ENCODE peak calls at places on chromosome 5, in five cellular contexts. Z, Q, J, O and X are unnamed samples.

GRCh38 chr5:141617682-141618029 is 1.1 kb downstream of the DIAPH1 start:
- DNase-seq in Z (no peak), Q (no peak), J (no peak), O (no peak), X (peak)

GRCh38 chr5:139745800-139746690 is 49.6 kb upstream of the PSD2 start:
- DNase-seq in Z (peak), Q (peak), J (peak), O (peak), X (peak)

GRCh38 chr5:164013077-164013670 is 507.8 kb downstream of the MAT2B start:
- DNase-seq in Z (peak), Q (peak), J (peak), O (peak), X (peak)

GRCh38 chr5:108193021-108193795 is 188.7 kb downstream of the FBXL17 start:
- DNase-seq in Z (peak), Q (peak), J (peak), O (no peak), X (peak)

GRCh38 chr5:175353876-175354275 is 90.1 kb downstream of the DRD1 start:
- DNase-seq in Z (no peak), Q (no peak), J (no peak), O (no peak), X (no peak)

GRCh38 chr5:171648279-171648774 is 137.3 kb upstream of the SMIM23 start:
- DNase-seq in Z (no peak), Q (no peak), J (no peak), O (no peak), X (no peak)

GRCh38 chr5:109455598-109456096 is 45.9 kb upstream of the PJA2 start:
- DNase-seq in Z (peak), Q (peak), J (peak), O (peak), X (peak)

GRCh38 chr5:125232779-125233230 is 486.4 kb upstream of the ZNF608 start:
- DNase-seq in Z (peak), Q (no peak), J (peak), O (no peak), X (peak)

GRCh38 chr5:93831449-93831848 is 90.0 kb upstream of the POU5F2 start:
- DNase-seq in Z (peak), Q (peak), J (peak), O (no peak), X (peak)

GRCh38 chr5:15013654-15014463 is 142.3 kb upstream of the ANKH start:
- DNase-seq in Z (peak), Q (peak), J (peak), O (peak), X (peak)

GRCh38 chr5:42400474-42400873 is 22.8 kb upstream of the GHR start:
- DNase-seq in Z (no peak), Q (no peak), J (no peak), O (no peak), X (no peak)

GRCh38 chr5:168312606-168313297 is 21.3 kb downstream of the WWC1 start:
- DNase-seq in Z (no peak), Q (no peak), J (no peak), O (no peak), X (no peak)

GRCh38 chr5:178373711-178374110 is 141.1 kb upstream of the PHYKPL start:
- DNase-seq in Z (no peak), Q (no peak), J (no peak), O (no peak), X (no peak)

GRCh38 chr5:92580814-92581213 is 1000.2 kb downstream of the NR2F1-AS1 start:
- DNase-seq in Z (no peak), Q (no peak), J (no peak), O (no peak), X (no peak)

GRCh38 chr5:86880785-86881492 is 263.2 kb downstream of the COX7C start:
- DNase-seq in Z (peak), Q (peak), J (peak), O (peak), X (peak)

GRCh38 chr5:140011297-140011802 is 31.7 kb downstream of the NRG2 start:
- DNase-seq in Z (no peak), Q (peak), J (no peak), O (no peak), X (no peak)

GRCh38 chr5:172173771-172174170 is 14.3 kb downstream of the STK10 start:
- DNase-seq in Z (peak), Q (no peak), J (peak), O (no peak), X (peak)

GRCh38 chr5:177086918-177087706 is 397 bp downstream of the FGFR4 start:
- DNase-seq in Z (no peak), Q (peak), J (no peak), O (peak), X (peak)

GRCh38 chr5:179240561-179240960 is 104.7 kb downstream of the ADAMTS2 start:
- DNase-seq in Z (no peak), Q (no peak), J (no peak), O (no peak), X (no peak)

GRCh38 chr5:31626604-31627234 is 12.2 kb upstream of the PDZD2 start:
- DNase-seq in Z (no peak), Q (no peak), J (no peak), O (no peak), X (no peak)

GRCh38 chr5:962386-962785 is 46.2 kb upstream of the NKD2 start:
- DNase-seq in Z (no peak), Q (no peak), J (no peak), O (no peak), X (no peak)

GRCh38 chr5:43615445-43616184 is 12.6 kb downstream of the NNT start:
- DNase-seq in Z (no peak), Q (no peak), J (no peak), O (no peak), X (no peak)

GRCh38 chr5:74206571-74207550 is 433.7 kb downstream of the ENC1 start:
- DNase-seq in Z (peak), Q (no peak), J (peak), O (no peak), X (peak)

DNA sequence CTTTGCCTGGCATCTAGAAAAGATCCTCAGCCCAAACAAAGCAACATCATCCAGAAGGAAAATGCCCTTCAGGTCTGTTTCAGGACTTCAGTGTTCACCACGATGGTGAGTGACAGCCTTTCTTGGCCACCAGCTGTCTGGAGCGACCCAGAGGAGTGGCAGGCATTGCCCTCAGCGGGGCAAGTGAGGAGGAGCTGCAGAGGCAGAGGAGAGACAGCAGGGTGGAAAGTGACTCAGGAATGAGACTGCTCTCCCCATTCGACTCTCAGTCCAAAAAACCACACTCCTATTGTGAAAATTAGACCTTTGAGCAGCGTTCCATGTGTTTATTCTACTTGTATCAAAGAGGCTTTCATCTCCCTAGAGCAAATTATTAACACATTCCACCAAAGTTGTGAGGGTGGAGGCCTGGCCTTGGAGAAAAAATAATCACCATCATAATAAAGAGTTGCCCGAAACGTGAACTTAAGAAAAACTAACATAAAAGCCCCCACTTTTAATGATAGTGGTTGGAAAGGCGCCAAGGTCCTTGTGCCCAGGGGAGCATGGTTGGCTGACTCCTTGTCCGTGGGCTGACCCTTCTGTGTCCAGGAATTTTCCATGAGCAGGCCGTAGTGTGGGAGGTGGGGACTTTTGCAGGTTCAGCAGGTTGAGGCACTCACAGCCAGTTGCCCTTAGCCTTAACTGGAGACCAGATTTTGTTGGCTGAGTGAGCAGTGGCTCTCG is 125.7 kb upstream of the ANKRD55 start:
- DNase-seq in Z (peak), Q (peak), J (no peak), O (peak), X (peak)
- TF ChIP-seq CTCF in Z (no peak), Q (no peak), J (no peak), O (no peak), X (peak)

DNA sequence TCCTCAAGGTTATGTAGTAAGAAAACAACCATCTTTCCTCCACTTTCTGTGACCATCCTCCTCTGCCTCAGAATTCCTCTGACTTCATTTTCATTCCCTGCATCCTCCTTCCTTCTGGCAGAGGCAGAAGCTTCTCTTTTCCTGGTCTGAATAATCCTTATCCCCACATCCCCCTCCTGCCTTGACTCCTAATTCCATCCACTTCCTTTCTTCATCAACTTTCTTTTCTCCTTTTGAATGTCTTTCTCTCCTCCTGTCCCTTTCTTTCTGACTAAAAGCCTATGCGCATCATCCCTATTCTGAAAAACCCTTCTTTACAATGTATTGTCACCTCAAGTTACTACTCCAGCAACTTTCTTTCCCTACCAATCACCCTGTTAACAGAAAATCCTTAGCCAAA is 79.0 kb downstream of the CDO1 start:
- DNase-seq in Z (no peak), Q (no peak), J (no peak), O (no peak), X (no peak)
- H3K4me3 ChIP-seq in Z (no peak), Q (no peak), J (no peak), O (no peak), X (no peak)

DNA sequence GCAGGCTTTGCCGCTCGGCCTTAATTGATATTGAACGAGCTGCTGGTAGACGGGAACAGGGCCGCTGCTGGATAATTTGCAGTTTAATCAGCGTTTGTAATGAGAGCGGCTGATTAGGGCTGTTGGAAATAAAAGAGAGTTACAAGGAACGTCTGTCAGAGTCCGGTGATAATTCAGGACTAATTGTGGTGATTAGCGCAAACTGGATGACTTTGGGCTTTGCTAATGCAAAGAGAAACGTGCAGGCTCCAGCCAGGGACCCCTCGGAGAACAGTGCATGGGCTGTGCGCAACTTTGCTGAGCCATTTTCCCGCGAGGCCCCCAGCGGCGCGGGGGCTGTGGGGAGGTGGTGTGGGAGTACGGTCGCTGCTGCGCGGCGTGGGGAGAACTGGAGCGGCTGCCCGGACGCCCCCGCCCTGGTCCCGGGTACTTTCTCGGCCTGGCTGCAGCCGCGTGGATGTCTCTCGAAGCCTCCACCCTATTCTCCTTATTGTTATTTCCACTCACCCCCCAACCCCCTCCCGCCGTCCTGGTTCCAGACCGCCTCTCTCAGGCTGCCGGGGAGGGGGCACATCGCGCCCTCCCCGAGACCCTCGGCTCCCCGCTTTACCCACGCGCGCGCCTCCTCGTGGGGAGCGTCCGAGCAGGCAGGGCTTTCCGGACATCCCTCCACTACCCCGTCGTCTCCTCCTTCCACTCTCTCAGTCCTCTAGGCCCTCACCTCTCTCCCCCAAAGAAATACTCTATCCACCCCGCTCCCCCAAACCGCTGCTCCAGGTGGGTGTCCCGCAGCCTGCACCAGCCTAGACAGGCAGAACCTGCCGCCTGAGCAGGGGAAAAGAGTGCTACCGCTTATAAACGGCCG is 68.5 kb upstream of the TBCA start:
- DNase-seq in Z (no peak), Q (no peak), J (no peak), O (no peak), X (no peak)
- TF ChIP-seq CTCF in Z (peak), Q (no peak), J (no peak), O (no peak), X (peak)

GRCh38 chr5:123068368-123068767 is 20.7 kb upstream of the PRDM6 start:
- DNase-seq in Z (no peak), Q (no peak), J (no peak), O (no peak), X (no peak)

DNA sequence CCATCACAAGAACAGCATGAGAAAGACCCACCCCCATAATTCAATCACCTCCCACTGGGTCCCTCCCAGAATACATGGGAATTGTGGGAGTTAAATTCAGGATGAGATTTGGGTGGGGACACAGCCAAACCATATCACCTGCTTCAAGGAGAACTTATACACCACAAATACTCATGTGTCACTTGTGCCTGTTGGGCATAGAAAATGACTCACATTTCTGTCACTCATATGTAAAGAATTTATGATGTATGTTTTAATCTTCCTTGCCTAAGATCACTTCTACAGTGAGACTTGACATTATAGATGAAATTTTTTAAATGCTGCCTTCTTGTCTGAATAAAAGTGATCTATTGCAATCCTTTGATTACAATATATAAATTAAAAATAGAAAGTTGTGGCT is 23.0 kb upstream of the PRDM6 start:
- DNase-seq in Z (no peak), Q (no peak), J (no peak), O (no peak), X (no peak)
- H3K4me3 ChIP-seq in Z (no peak), Q (no peak), J (no peak), O (no peak), X (no peak)

DNA sequence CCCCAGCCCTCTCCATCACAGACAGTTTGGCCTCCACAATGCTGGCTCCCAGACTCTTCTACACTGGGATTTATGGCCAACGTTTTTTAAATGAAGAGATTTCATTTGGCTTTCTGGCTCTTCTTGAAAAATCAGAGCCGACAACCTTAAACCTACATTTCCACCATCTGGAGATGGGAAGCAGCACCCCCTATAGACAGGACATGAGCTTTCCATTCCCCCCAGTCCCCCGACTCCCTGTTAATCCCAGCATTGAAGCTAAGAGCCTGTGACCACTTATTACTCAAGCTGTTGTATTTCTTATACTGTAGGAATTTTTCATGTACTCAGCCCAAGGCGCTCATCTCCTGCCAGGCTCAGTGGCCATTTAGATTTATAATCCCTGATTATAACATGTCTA is 34.0 kb upstream of the AFAP1L1 start:
- DNase-seq in Z (no peak), Q (no peak), J (no peak), O (no peak), X (no peak)
- TF ChIP-seq CTCF in Z (peak), Q (no peak), J (peak), O (peak), X (peak)

GRCh38 chr5:180799902-180800801 is 2.5 kb downstream of the MGAT1 start:
- DNase-seq in Z (peak), Q (peak), J (peak), O (no peak), X (peak)
- H3K4me3 ChIP-seq in Z (no peak), Q (no peak), J (peak), O (no peak), X (no peak)